ENCODE peak calls at places on chromosomes 5 and 9, in nine cellular contexts. T, Y, I, H, N, X, F, S and A are unnamed samples.

GRCh38 chr9:136361047-136361756 is 2.3 kb downstream of the DNLZ start:
- DNase-seq in T (no peak), Y (peak), I (no peak), H (no peak), N (no peak), X (no peak), F (no peak), S (no peak), A (no peak)

GRCh38 chr5:147880461-147880860 is 1.9 kb downstream of the SCGB3A2 start:
- DNase-seq in T (no peak), Y (no peak), I (no peak), H (no peak), N (no peak), X (no peak), F (no peak), S (no peak), A (no peak)

GRCh38 chr9:29214162-29214520 is 1640.9 kb upstream of the C9orf72 start:
- DNase-seq in T (no peak), Y (no peak), I (no peak), H (no peak), N (no peak), X (no peak), F (no peak), S (no peak), A (no peak)

GRCh38 chr5:67135381-67135780 is 61.2 kb downstream of the CD180 start:
- DNase-seq in T (no peak), Y (no peak), I (no peak), H (no peak), N (no peak), X (no peak), F (no peak), S (no peak), A (no peak)

GRCh38 chr5:72167257-72167656 is 60.0 kb downstream of the MAP1B start:
- DNase-seq in T (no peak), Y (no peak), I (no peak), H (no peak), N (no peak), X (no peak), F (no peak), S (no peak), A (no peak)

GRCh38 chr9:92671323-92671722 is 1.4 kb upstream of the IPPK start:
- DNase-seq in T (peak), Y (peak), I (peak), H (peak), N (no peak), X (peak), F (no peak), S (no peak), A (no peak)

GRCh38 chr5:132008163-132008473 is 3.3 kb downstream of the ACSL6 start:
- DNase-seq in T (no peak), Y (no peak), I (no peak), H (no peak), N (peak), X (no peak), F (no peak), S (no peak), A (no peak)

GRCh38 chr5:85500869-85501268 is 1116.2 kb upstream of the EDIL3 start:
- DNase-seq in T (no peak), Y (no peak), I (no peak), H (no peak), N (no peak), X (peak), F (no peak), S (no peak), A (no peak)

GRCh38 chr5:142277796-142278195 is 47.0 kb downstream of the SPRY4 start:
- DNase-seq in T (no peak), Y (no peak), I (no peak), H (no peak), N (no peak), X (no peak), F (no peak), S (no peak), A (no peak)

GRCh38 chr9:20606637-20607036 is 15.7 kb downstream of the MLLT3 start:
- DNase-seq in T (peak), Y (no peak), I (no peak), H (peak), N (peak), X (no peak), F (no peak), S (no peak), A (no peak)

GRCh38 chr5:102152906-102153787 is 142.9 kb downstream of the SLCO4C1 start:
- DNase-seq in T (no peak), Y (no peak), I (peak), H (no peak), N (no peak), X (peak), F (no peak), S (no peak), A (no peak)

GRCh38 chr5:126449751-126450271 is 26.6 kb downstream of the GRAMD2B start:
- DNase-seq in T (peak), Y (peak), I (no peak), H (no peak), N (no peak), X (no peak), F (no peak), S (no peak), A (no peak)

GRCh38 chr5:127428748-127429147 is 88.7 kb upstream of the PRRC1 start:
- DNase-seq in T (no peak), Y (no peak), I (peak), H (no peak), N (no peak), X (no peak), F (no peak), S (no peak), A (no peak)

GRCh38 chr5:114305402-114306207 is 56.3 kb upstream of the KCNN2 start:
- DNase-seq in T (no peak), Y (peak), I (peak), H (no peak), N (no peak), X (peak), F (no peak), S (no peak), A (no peak)

GRCh38 chr9:35072461-35073275 is at the start of gene VCP:
- DNase-seq in T (peak), Y (peak), I (peak), H (peak), N (peak), X (peak), F (peak), S (peak), A (peak)
- TF ChIP-seq POLR2A in T (peak), Y (peak), I (no peak), H (peak), N (peak), X (peak), F (peak), S (peak), A (peak)

GRCh38 chr9:72354704-72355103 is 10.3 kb downstream of the ZFAND5 start:
- DNase-seq in T (no peak), Y (no peak), I (no peak), H (no peak), N (no peak), X (no peak), F (no peak), S (no peak), A (no peak)
- TF ChIP-seq POLR2A in T (no peak), Y (no peak), I (no peak), H (no peak), N (no peak), X (no peak), F (no peak), S (no peak), A (no peak)

GRCh38 chr5:115435065-115435775 is 109.4 kb downstream of the FEM1C start:
- DNase-seq in T (no peak), Y (no peak), I (no peak), H (no peak), N (no peak), X (no peak), F (no peak), S (no peak), A (no peak)

GRCh38 chr5:115439042-115439441 is 105.5 kb downstream of the FEM1C start:
- DNase-seq in T (no peak), Y (no peak), I (no peak), H (no peak), N (no peak), X (no peak), F (no peak), S (no peak), A (no peak)

GRCh38 chr5:115432691-115433090 is 111.9 kb downstream of the FEM1C start:
- DNase-seq in T (no peak), Y (peak), I (no peak), H (no peak), N (no peak), X (no peak), F (no peak), S (no peak), A (no peak)

GRCh38 chr5:115433918-115434317 is 110.7 kb downstream of the FEM1C start:
- DNase-seq in T (no peak), Y (peak), I (no peak), H (no peak), N (no peak), X (no peak), F (no peak), S (no peak), A (no peak)

DNA sequence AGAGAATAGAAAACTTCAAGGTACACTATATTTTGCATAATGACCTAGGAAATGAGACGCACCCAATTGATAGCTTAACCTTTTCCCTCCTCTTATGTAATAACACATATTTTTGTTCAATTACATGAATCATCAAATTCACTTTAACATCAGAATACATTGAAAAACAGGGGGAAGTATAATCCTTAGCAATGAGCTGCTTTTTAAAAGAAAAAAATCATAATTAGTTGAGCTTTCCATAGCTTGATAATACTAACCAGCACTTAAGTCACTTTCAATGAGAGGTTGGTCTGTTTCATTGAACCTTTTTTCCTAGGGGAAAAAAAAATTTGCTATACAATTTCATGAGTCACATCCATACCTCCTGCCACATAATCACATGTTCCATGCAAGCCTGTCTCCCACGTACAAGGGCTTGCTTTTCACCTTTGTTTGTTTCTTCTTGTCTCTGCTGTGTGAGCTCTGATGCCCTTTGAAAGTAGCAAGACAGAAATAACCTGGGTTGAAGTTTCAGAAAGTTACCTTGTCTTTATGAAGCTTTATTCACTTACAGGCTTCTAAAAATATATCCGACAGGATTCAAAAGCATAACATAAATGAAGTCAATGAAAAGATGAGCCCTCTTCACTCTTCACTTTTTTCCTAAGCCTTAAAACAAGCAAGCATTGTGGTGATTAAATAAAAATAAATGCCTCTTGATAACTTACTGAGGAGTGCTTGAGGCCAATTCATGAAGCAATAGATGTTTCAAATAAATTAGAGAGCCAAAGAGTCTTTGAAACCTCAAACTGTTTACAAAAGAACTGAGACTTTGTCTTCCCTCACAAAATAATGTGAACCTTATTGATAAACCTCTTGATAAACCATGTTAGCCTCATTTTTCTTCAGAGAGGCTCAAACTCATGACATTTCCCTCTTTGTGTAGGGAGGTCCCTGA is 108.5 kb downstream of the FEM1C start:
- DNase-seq in T (no peak), Y (peak), I (no peak), H (no peak), N (no peak), X (no peak), F (no peak), S (no peak), A (no peak)
- TF ChIP-seq POLR2A in T (no peak), Y (no peak), I (no peak), H (no peak), N (no peak), X (no peak), F (no peak), S (no peak), A (no peak)

GRCh38 chr5:33241826-33242225 is 198.9 kb upstream of the TARS1 start:
- DNase-seq in T (no peak), Y (no peak), I (no peak), H (no peak), N (no peak), X (peak), F (no peak), S (no peak), A (no peak)
- TF ChIP-seq POLR2A in T (no peak), Y (no peak), I (no peak), H (no peak), N (no peak), X (no peak), F (no peak), S (no peak), A (no peak)

DNA sequence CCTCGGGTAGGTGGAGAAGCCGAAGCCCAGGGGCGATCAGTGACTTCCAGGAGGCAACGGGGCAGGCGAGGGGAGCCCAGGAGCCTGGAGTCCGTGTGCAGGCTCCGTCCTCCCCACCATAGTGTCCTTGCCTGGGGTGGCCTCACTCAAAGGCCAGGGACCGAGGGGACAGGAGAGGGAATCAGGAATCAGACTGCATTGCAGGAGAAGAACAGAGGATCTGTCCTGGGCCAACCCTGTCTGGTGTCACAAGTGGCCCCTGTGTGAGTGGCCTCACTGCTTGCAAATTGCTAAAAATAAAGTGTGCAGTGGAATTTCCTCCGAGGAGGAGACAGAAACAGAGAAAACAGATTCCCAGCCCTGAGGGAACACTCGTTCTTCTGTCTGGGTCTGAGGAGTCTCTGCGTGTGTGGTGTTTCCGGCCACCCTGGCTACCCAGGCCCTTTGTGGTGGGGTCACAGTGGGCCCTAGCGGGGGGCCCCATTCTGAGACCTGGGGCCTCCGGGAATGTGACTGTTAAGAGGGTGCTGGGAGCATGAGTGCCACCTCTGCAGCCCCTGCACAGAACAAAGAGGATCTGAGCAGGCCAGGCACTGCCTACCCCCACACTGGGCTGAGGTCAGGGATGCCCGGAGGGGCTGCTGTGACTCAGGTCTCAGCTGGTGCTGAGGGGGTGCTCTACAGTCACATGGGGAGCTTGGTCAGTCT is 7.5 kb downstream of the TRAF1 start:
- DNase-seq in T (no peak), Y (no peak), I (no peak), H (no peak), N (no peak), X (no peak), F (no peak), S (no peak), A (no peak)
- TF ChIP-seq POLR2A in T (no peak), Y (no peak), I (no peak), H (no peak), N (no peak), X (no peak), F (no peak), S (no peak), A (no peak)

GRCh38 chr9:113620377-113621161 is 157.0 kb downstream of the RGS3 start:
- DNase-seq in T (peak), Y (peak), I (peak), H (peak), N (peak), X (no peak), F (peak), S (peak), A (peak)
- TF ChIP-seq POLR2A in T (no peak), Y (peak), I (no peak), H (no peak), N (no peak), X (no peak), F (no peak), S (no peak), A (peak)

GRCh38 chr5:90644132-90644531 is 85.5 kb downstream of the ADGRV1 start:
- DNase-seq in T (no peak), Y (no peak), I (no peak), H (no peak), N (no peak), X (no peak), F (no peak), S (no peak), A (no peak)

GRCh38 chr5:90641528-90641927 is 82.9 kb downstream of the ADGRV1 start:
- DNase-seq in T (no peak), Y (no peak), I (no peak), H (no peak), N (no peak), X (no peak), F (no peak), S (no peak), A (no peak)

GRCh38 chr5:90642706-90643229 is 84.2 kb downstream of the ADGRV1 start:
- DNase-seq in T (no peak), Y (no peak), I (no peak), H (no peak), N (no peak), X (no peak), F (no peak), S (no peak), A (no peak)

GRCh38 chr5:90640484-90641059 is 82.0 kb downstream of the ADGRV1 start:
- DNase-seq in T (no peak), Y (no peak), I (no peak), H (no peak), N (no peak), X (no peak), F (peak), S (peak), A (no peak)

GRCh38 chr5:90645024-90645610 is 86.5 kb downstream of the ADGRV1 start:
- DNase-seq in T (no peak), Y (no peak), I (peak), H (no peak), N (no peak), X (no peak), F (no peak), S (no peak), A (no peak)
- TF ChIP-seq POLR2A in T (no peak), Y (no peak), I (no peak), H (no peak), N (no peak), X (no peak), F (no peak), S (no peak), A (no peak)

DNA sequence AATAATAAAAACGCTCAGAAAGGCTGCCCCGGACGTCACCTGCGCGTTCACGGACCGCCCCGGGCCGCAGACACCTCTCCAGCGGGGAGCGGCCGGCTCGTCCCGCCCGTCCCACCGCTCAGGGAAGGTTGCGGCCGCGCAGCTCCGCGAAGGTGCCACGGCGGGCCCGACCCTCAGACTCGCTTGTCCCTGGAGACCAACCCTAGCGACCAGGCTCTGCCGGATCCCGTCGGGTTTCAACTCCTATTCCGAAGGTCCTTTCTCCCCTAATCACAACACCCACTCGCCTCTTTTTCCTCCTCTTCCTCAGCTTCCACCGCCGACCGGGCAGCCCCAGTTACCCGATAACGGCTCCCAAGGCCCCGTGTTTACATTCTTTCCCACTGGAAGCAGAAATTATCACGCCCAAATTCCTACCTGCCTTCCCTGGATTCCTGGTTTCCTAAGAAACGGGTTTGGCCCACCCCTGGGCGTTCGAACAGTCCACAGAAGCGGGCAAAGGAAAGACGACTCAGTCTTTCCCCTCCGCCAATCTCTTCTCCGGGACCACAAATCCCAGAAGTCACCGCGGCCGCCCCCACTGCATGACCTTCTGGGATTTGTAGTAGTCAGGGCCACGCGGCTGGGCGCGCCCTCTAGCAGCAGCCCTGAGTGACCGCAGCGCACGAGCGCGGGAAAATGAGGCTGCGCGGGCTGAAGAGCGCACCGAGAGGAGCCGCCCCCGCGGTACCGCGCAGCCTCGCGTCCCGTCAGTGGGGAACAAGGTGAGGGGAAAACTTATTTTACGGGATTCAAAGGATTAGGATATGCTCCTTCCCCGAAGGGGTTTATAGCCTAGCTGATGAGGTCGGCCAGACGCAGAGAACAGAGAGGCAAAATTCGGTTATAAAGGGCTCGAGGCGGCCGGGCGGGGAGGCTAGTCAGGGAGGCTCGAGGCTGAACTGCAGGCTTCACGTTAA is at the start of gene TTC33:
- DNase-seq in T (peak), Y (peak), I (peak), H (peak), N (peak), X (peak), F (peak), S (peak), A (peak)
- TF ChIP-seq POLR2A in T (no peak), Y (peak), I (peak), H (peak), N (peak), X (peak), F (peak), S (peak), A (no peak)

GRCh38 chr9:135087489-135087791 is at the start of gene OLFM1:
- DNase-seq in T (peak), Y (peak), I (no peak), H (peak), N (peak), X (no peak), F (peak), S (peak), A (peak)
- TF ChIP-seq POLR2A in T (no peak), Y (no peak), I (no peak), H (no peak), N (no peak), X (no peak), F (no peak), S (no peak), A (no peak)

DNA sequence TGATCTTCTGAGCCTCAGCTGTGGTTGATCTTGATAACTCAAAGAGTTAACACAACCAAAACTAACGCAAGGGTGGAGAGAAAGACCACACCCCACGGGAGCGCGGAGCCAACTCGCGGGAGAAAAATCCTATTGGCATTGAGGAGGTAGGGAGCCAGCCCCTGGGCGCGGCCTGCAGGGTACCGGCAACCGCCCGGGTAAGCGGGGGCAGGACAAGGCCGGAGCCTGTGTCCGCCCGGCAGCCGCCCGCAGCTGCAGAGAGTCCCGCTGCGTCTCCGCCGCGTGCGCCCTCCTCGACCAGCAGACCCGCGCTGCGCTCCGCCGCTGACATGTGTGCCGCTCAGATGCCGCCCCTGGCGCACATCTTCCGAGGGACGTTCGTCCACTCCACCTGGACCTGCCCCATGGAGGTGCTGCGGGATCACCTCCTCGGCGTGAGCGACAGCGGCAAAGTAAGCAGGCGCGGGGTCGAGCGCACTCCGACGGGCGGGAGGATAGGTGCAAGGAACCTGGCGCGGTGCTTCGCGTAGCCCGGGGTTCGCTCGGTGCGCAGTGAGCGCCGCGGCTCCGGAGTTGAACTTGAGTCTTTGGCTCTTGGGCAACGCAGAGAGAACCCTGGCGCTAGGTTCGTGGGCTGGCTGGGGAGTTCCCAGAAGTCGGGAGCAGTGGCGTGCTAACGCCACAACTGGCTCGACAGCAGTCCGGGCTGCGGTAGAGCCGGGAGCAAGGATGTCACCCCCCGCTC is at the start of gene GDA:
- DNase-seq in T (no peak), Y (no peak), I (no peak), H (no peak), N (no peak), X (no peak), F (no peak), S (no peak), A (peak)
- TF ChIP-seq POLR2A in T (no peak), Y (no peak), I (no peak), H (no peak), N (no peak), X (no peak), F (no peak), S (no peak), A (peak)